ENCODE peak calls at places on chromosomes 7 and 10, in seven cellular contexts. X, S, C, O, N, J and Z are unnamed samples.

GRCh38 chr7:143321242-143321641 is 5.3 kb downstream of the CLCN1 start:
- DNase-seq in S (no peak), X (no peak), C (no peak), N (no peak), O (no peak), J (no peak), Z (no peak)

GRCh38 chr10:29102636-29103035 is 186.2 kb upstream of the LYZL1 start:
- DNase-seq in N (peak), C (no peak), S (no peak), X (no peak), J (no peak), O (no peak), Z (no peak)

GRCh38 chr10:118470470-118470869 is 125.0 kb downstream of the PRLHR start:
- DNase-seq in O (no peak), J (no peak), C (no peak), S (no peak), N (no peak), X (peak), Z (no peak)

GRCh38 chr7:155965010-155965409 is 152.7 kb upstream of the SHH start:
- DNase-seq in N (peak), O (no peak), X (no peak), J (peak), C (no peak), S (no peak), Z (no peak)

GRCh38 chr7:24884401-24884800 is 95.6 kb downstream of the OSBPL3 start:
- DNase-seq in X (no peak), N (no peak), J (no peak), O (no peak), S (no peak), C (no peak), Z (no peak)

GRCh38 chr7:36040679-36041078 is 112.4 kb upstream of the EEPD1 start:
- DNase-seq in J (no peak), C (no peak), N (no peak), X (no peak), S (no peak), O (no peak), Z (no peak)

GRCh38 chr10:131439705-131440104 is 128.2 kb upstream of the TCERG1L start:
- DNase-seq in S (no peak), J (no peak), C (no peak), O (no peak), N (no peak), X (no peak), Z (no peak)

GRCh38 chr7:14899065-14899464 is 3.5 kb downstream of the DGKB start:
- DNase-seq in O (no peak), J (no peak), S (no peak), C (no peak), X (no peak), N (no peak), Z (no peak)

GRCh38 chr7:132450188-132450587 is 126.1 kb downstream of the PLXNA4 start:
- DNase-seq in N (no peak), C (no peak), X (no peak), O (no peak), S (no peak), J (peak), Z (no peak)

GRCh38 chr10:117424789-117425649 is 49.8 kb upstream of the PDZD8 start:
- DNase-seq in C (no peak), O (no peak), S (no peak), J (no peak), N (no peak), X (no peak), Z (peak)

GRCh38 chr7:149295481-149295850 is 33.5 kb downstream of the ZNF783 start:
- DNase-seq in S (no peak), C (no peak), N (no peak), O (no peak), X (no peak), J (no peak), Z (no peak)

GRCh38 chr7:18027628-18028027 is at the start of gene PRPS1L1:
- DNase-seq in C (no peak), J (no peak), S (no peak), X (no peak), O (no peak), N (no peak), Z (no peak)

GRCh38 chr10:7832060-7832459 is 13.8 kb downstream of the TAF3 start:
- DNase-seq in C (no peak), S (no peak), J (no peak), N (no peak), X (no peak), O (no peak), Z (no peak)

GRCh38 chr7:40348126-40348728 is 213.4 kb downstream of the SUGCT start:
- DNase-seq in X (no peak), C (no peak), S (no peak), O (no peak), N (no peak), J (no peak), Z (no peak)

GRCh38 chr7:123057926-123058325 is 62.4 kb upstream of the TAS2R16 start:
- DNase-seq in O (no peak), J (no peak), C (no peak), X (no peak), N (no peak), S (no peak), Z (no peak)

GRCh38 chr10:32150532-32151101 is 94.4 kb upstream of the KIF5B start:
- DNase-seq in X (no peak), C (no peak), J (no peak), N (no peak), O (no peak), S (no peak), Z (no peak)

GRCh38 chr10:43219848-43220247 is 47.0 kb downstream of the RASGEF1A start:
- DNase-seq in S (no peak), C (no peak), O (no peak), J (no peak), X (no peak), N (no peak), Z (no peak)

GRCh38 chr7:1249731-1250130 is 17.1 kb downstream of the UNCX start:
- DNase-seq in C (no peak), S (no peak), N (no peak), J (no peak), O (no peak), X (no peak), Z (no peak)

GRCh38 chr10:47058961-47059391 is 147.7 kb downstream of the PTPN20 start:
- DNase-seq in O (no peak), S (no peak), J (no peak), X (no peak), C (no peak), N (no peak), Z (no peak)

GRCh38 chr10:26738354-26738753 is 40.9 kb downstream of the PDSS1 start:
- DNase-seq in N (no peak), C (no peak), O (no peak), J (no peak), S (no peak), X (no peak), Z (no peak)
- H3K27ac ChIP-seq in N (no peak), C (no peak), O (no peak), J (no peak), S (no peak), X (no peak), Z (peak)

GRCh38 chr10:122142652-122143237 is 128.4 kb upstream of the BTBD16 start:
- DNase-seq in N (no peak), S (peak), J (no peak), C (peak), O (no peak), X (no peak), Z (peak)

GRCh38 chr10:122145113-122145512 is 126.0 kb upstream of the BTBD16 start:
- DNase-seq in J (no peak), X (no peak), O (no peak), C (no peak), N (no peak), S (no peak), Z (no peak)

GRCh38 chr10:122141821-122142651 is 129.1 kb upstream of the BTBD16 start:
- DNase-seq in C (no peak), O (no peak), J (no peak), X (peak), S (peak), N (peak), Z (no peak)

GRCh38 chr10:122144199-122144598 is 126.9 kb upstream of the BTBD16 start:
- DNase-seq in J (no peak), N (no peak), X (no peak), O (no peak), C (no peak), S (no peak), Z (no peak)

DNA sequence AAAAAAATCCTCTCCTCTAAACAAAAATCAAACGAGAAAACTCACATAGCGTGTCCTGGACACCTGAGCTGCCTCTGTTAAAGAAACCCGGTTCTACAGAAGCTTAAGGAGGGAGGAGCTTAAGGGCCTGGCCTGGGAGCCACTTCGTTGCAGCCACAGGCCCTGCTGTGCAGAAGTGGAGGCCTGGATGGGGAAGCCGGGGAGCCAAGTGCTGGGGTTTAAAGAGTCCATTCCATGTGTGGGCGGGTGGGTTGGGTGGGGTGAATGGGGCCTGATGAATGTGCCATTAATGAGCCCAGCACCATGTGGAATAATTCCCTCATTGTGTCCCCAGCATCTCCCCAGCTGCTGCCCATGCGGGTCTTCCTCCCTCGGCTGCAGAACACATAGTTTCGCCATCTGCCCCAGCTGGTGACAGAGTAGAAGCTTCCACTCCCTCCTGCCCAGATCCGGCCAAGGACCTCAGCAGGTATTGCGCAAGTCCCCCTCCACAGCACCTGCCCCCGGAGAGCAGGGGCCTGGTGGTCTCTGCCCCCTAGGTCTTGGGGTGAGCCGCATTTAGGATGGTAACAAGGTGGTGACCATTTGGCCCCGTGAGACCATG is 127.8 kb upstream of the BTBD16 start:
- DNase-seq in S (no peak), J (no peak), X (no peak), O (no peak), C (no peak), N (peak), Z (no peak)
- H3K27ac ChIP-seq in S (peak), J (no peak), X (no peak), O (no peak), C (peak), N (peak), Z (no peak)

DNA sequence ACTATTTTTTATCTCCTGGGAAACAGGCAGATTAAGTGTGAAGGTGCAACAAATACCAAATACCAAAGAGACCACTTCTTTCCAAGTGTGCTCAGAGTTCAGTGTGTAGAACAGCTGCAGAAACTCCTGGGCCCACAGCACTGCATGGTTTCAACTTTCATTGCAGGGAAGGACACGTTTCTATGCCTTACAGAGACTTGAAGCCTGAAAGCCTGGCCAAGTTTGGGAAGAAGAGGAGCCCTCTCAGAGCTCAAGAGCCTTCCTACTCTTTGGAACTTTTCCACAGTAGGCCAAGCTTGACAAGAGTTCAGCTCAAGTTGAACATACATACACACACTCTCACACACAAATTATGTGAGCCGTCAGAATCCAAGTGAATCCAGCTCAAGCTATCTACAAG is 2.5 kb downstream of the HOXA4 start:
- DNase-seq in S (no peak), X (no peak), N (no peak), J (no peak), C (no peak), O (no peak), Z (no peak)
- H3K27ac ChIP-seq in S (no peak), X (no peak), N (no peak), J (peak), C (no peak), O (no peak), Z (no peak)

GRCh38 chr7:158803226-158803944 is 25.9 kb downstream of the ESYT2 start:
- DNase-seq in N (no peak), J (no peak), S (no peak), O (no peak), C (no peak), X (no peak), Z (no peak)
- H3K27ac ChIP-seq in N (peak), J (no peak), S (peak), O (peak), C (peak), X (peak), Z (no peak)

DNA sequence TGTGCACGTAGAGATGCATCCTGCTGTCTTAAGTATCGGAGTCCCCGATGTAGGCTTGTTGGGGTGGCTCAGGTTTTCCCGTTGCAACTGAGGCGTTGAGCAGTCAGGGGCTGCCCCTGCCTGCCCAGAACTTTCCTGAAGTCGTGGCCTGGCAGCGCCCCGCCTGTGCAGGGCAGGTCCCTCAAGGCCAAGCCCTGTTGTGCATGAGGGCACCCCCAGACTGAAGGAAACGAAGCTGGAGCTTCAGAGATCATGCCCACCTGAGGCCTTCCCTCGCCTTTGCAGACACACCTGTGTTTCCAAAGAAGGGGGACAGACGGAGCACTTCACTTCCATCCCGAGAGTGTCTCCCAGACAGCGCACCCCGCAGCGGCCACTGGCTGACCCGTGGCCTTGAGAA is 121.1 kb downstream of the NKX6-2 start:
- DNase-seq in N (no peak), C (no peak), X (no peak), O (no peak), J (no peak), S (no peak), Z (no peak)
- H3K27ac ChIP-seq in N (no peak), C (peak), X (no peak), O (no peak), J (no peak), S (no peak), Z (no peak)

GRCh38 chr10:51203359-51203758 is 129.1 kb downstream of the PRKG1 start:
- DNase-seq in N (no peak), J (no peak), C (no peak), X (no peak), O (no peak), S (no peak), Z (no peak)

GRCh38 chr10:51206471-51206870 is 132.2 kb downstream of the PRKG1 start:
- DNase-seq in X (no peak), N (no peak), S (no peak), O (no peak), C (no peak), J (no peak), Z (no peak)

GRCh38 chr10:51201947-51202346 is 127.7 kb downstream of the PRKG1 start:
- DNase-seq in X (no peak), J (peak), N (no peak), O (no peak), C (no peak), S (no peak), Z (no peak)

GRCh38 chr10:51204076-51204475 is 129.8 kb downstream of the PRKG1 start:
- DNase-seq in X (no peak), S (no peak), C (no peak), O (no peak), N (no peak), J (no peak), Z (no peak)

DNA sequence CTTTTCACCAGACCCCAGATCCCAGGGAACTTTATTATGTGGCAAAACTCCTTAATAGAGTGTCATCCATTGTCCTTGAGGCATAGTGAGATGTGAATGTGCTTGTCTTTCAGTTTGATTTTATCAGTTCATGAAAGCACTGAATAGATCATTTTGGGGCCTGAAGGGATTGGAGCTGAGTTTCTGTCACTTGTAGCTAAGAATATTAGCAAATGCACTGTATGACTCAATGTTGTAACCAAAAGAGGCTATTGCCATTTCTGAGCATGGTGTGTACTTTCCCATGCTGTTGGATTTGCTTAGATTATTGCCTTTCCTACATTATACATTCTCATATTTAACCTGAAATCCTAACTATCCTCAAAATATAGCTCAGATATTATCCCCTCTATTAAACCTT is 130.4 kb downstream of the PRKG1 start:
- DNase-seq in J (no peak), S (no peak), O (no peak), C (no peak), X (no peak), N (no peak), Z (no peak)
- H3K27ac ChIP-seq in J (no peak), S (no peak), O (no peak), C (no peak), X (no peak), N (no peak), Z (no peak)